ENCODE peak calls at places on chromosomes 3 and 15, in six cellular contexts. G is HL-60, P is suprapubic skin, X is sigmoid colon, L is vagina, R is endothelial cell of umbilical vein. M is an unnamed sample.

GRCh38 chr3:8649757-8650156 is 5.2 kb upstream of the SSUH2 start:
- DNase-seq in G (no peak), P (no peak), X (peak; percentile 7), L (no peak), R (no peak), M (no peak)

GRCh38 chr3:113769551-113769950 is 22.7 kb downstream of the ATP6V1A start:
- DNase-seq in G (no peak), P (no peak), X (no peak), L (no peak), R (peak; percentile 35), M (no peak)

GRCh38 chr3:33791477-33792166 is 6.8 kb upstream of the PDCD6IP start:
- DNase-seq in G (peak; percentile 91), P (no peak), X (no peak), L (no peak), R (no peak), M (no peak)

GRCh38 chr3:54870423-54870822 is 57.4 kb downstream of the LRTM1 start:
- DNase-seq in G (no peak), P (no peak), X (no peak), L (no peak), R (no peak), M (peak; percentile 35)

GRCh38 chr3:185503467-185503975 is 4.7 kb upstream of the TMEM41A start:
- DNase-seq in G (no peak), P (no peak), X (no peak), L (no peak), R (no peak), M (no peak)

GRCh38 chr3:194273396-194274310 is 77.5 kb downstream of the CPN2 start:
- DNase-seq in G (no peak), P (peak; percentile 78), X (peak; percentile 69), L (no peak), R (no peak), M (no peak)

GRCh38 chr3:169758353-169758994 is 6.4 kb downstream of the TERC start:
- DNase-seq in G (no peak), P (no peak), X (no peak), L (no peak), R (no peak), M (no peak)

GRCh38 chr3:126618760-126619159 is 36.2 kb downstream of the TXNRD3 start:
- DNase-seq in G (no peak), P (no peak), X (no peak), L (no peak), R (no peak), M (no peak)

GRCh38 chr15:83215306-83215705 is 7.7 kb upstream of the HDGFL3 start:
- DNase-seq in G (no peak), P (no peak), X (no peak), L (no peak), R (no peak), M (no peak)

GRCh38 chr3:11136871-11137626 is 17.2 kb upstream of the HRH1 start:
- DNase-seq in G (no peak), P (no peak), X (peak; percentile 92), L (peak; percentile 98), R (peak; percentile 75), M (peak; percentile 55)

GRCh38 chr3:50587373-50587772 is 18.1 kb downstream of the HEMK1 start:
- DNase-seq in G (no peak), P (no peak), X (no peak), L (no peak), R (no peak), M (no peak)

GRCh38 chr3:187987919-187988318 is 166.0 kb upstream of the LPP start:
- DNase-seq in G (no peak), P (no peak), X (no peak), L (no peak), R (no peak), M (no peak)

GRCh38 chr15:29278436-29279099 is 8.9 kb upstream of the NSMCE3 start:
- DNase-seq in G (no peak), P (no peak), X (no peak), L (no peak), R (no peak), M (no peak)

GRCh38 chr3:134080761-134081160 is 51.0 kb upstream of the SLCO2A1 start:
- DNase-seq in G (no peak), P (no peak), X (no peak), L (no peak), R (no peak), M (no peak)

GRCh38 chr3:156825795-156826143 is 384 bp upstream of the LEKR1 start:
- DNase-seq in G (no peak), P (no peak), X (no peak), L (no peak), R (no peak), M (no peak)

DNA sequence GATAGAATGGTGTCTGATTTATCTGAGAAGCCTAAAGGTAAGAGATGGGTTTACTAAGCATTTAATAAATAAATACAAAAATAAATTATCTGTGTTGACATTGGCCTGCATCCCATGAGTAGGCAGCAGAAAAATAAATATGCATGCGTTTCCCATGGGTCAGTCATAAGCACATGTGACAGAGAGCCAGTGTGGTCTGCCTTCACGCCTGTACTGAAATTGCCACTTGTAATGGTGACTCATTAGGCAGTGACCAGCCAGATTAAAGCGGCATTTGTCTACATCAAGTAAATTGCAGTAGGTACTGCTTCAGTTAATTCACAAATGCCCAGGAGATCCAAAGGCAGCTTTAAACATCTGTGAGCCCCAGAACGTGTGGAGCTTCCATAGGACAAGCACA is 399.6 kb downstream of the NAALADL2 start:
- DNase-seq in G (no peak), P (no peak), X (no peak), L (no peak), R (no peak), M (no peak)
- TF ChIP-seq POLR2AphosphoS5 in G (no peak), P (no peak), X (no peak), L (no peak), R (no peak), M (no peak)

DNA sequence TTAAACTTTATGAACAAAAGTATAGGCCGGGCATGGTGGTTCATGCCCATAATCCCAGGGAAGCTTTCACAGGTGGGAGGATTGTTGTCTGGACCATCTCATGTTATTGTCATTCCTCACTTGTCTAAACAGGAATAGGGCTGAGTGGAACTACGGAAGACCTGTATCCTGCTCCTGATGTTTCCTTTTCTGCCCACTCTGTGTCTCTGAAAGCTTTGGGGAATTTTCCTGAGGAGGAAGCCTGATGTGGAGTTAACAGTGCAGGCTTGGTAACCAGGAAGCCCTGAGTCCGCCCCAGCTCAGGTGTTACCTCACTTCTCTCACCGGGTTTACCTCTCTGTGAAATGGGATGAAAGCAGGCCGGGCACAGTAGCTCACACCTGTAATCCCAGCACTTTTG is 2.0 kb upstream of the SS18L2 start:
- DNase-seq in G (no peak), P (no peak), X (no peak), L (no peak), R (no peak), M (no peak)
- TF ChIP-seq CTCF in G (no peak), P (no peak), X (no peak), L (no peak), R (no peak), M (no peak)

GRCh38 chr3:121096968-121097367 is 189.0 kb downstream of the STXBP5L start:
- DNase-seq in G (no peak), P (no peak), X (no peak), L (no peak), R (no peak), M (no peak)
- TF ChIP-seq POLR2AphosphoS5 in G (no peak), P (no peak), X (no peak), L (no peak), R (no peak), M (no peak)

GRCh38 chr15:42371125-42371524 is 11.8 kb downstream of the CAPN3 start:
- DNase-seq in G (peak; percentile 21), P (no peak), X (no peak), L (no peak), R (no peak), M (peak; percentile 33)
- TF ChIP-seq CTCF in G (no peak), P (no peak), X (no peak), L (no peak), R (no peak), M (peak; percentile 31)

GRCh38 chr15:97977734-97978133 is 17.2 kb downstream of the ARRDC4 start:
- DNase-seq in G (no peak), P (no peak), X (no peak), L (no peak), R (no peak), M (peak; percentile 33)
- TF ChIP-seq POLR2AphosphoS5 in G (no peak), P (no peak), X (no peak), L (no peak), R (no peak), M (no peak)

DNA sequence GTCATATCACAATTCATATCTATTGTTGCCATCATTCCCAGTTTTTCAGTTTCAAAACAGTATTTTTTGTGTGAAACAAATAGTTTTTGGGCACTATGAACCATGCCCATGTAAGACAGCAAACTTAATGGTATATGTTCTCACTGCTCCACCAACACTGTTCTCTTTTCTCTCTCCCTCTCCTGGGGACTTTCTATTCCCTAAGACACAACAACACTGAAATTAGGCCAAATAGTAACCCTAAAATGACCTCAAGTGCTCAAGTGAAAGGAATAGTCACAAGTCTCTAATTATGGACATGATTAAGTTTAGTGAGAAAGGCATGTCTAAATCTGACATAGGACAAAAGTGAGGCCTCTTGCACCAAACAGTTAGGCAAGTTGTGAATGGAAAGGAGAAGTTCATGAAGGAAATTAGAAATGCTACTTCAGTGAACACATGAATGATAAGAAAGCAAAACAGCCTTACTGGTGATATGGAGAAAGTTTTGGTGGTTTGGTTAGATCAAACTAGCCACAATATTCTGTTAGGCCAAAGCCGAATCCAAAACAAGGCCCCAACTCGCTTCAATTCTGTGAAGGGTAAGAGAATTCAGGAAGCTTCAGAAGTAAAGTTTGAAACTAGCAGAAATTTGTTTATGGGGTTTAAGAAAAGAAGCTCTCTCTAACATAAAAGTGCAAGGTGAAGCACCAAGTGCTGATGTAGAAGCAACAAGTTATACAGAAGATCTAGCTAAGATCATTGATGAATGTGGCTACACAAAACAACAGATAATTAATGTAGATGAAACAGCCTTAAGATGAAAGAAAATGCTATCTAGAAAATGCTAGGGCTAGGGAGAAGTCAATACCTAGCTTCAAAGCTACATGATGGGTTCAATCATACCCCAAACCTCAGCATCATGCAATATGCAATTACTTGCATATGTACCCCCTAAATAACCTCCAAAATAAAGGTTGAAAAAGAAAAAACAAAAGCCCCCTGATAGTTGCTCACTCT is 104.1 kb downstream of the CBLB start:
- DNase-seq in G (peak; percentile 5), P (no peak), X (no peak), L (no peak), R (no peak), M (no peak)
- TF ChIP-seq CTCF in G (no peak), P (no peak), X (no peak), L (no peak), R (no peak), M (no peak)

DNA sequence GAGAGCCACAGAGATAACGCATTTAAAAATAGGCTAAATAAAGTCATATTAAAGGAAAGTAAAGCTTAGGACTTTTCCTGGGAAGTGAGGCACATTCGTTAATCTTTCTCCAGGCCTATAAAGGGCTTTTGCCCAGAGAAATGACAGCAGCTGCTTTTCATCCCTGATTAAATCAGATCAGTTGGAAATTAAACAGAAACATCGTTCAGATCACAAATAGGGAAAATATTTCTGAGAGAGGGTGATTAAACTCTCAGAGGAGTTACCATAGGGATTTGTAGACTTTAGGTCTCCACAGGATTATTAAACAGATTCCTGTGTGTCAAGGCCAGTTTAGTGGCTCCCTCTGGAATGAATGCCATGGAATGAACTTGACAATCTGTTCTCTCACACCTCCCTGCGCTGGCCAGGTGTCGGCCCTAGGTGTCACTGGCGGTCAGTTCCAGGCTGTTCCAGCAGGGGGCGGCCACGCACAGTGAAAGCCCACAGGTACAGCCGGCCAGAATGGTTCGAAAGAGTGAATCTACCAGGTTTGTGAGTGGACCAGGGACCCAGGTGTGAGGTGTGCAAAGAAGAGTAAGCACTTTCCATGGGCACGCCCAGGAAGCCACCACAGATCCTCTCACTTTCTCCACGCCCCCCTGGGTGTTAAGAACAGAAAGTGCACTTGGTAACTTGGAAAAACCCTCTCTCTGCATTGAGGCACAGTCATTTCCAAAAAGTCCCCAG is 253.0 kb upstream of the RASGRP1 start:
- DNase-seq in G (no peak), P (peak; percentile 89), X (peak; percentile 89), L (no peak), R (peak; percentile 86), M (peak; percentile 86)
- TF ChIP-seq POLR2AphosphoS5 in G (no peak), P (no peak), X (no peak), L (no peak), R (no peak), M (no peak)